ENCODE peak calls at places on chromosome 4, in eight cellular contexts. C is coronary artery, J is left ventricle myocardium inferior, X is psoas muscle, E is gastrocnemius medialis, P is astrocyte of the spinal cord, Z is AG04450, Q is fibroblast of lung. F is an unnamed sample.

GRCh38 chr4:98845960-98846359 is 83.0 kb downstream of the EIF4E start:
- DNase-seq in C (no peak), J (no peak), X (no peak), E (no peak), P (peak; percentile 8), Z (no peak), Q (no peak), F (no peak)

GRCh38 chr4:6504900-6505496 is 32.6 kb upstream of the PPP2R2C start:
- DNase-seq in C (no peak), J (no peak), X (no peak), E (no peak), P (peak; percentile 0), Z (no peak), Q (no peak), F (no peak)

GRCh38 chr4:99033956-99034355 is 38.4 kb downstream of the METAP1 start:
- DNase-seq in C (no peak), J (no peak), X (no peak), E (no peak), P (peak; percentile 42), Z (no peak), Q (no peak), F (no peak)

GRCh38 chr4:6192245-6192644 is 8.1 kb downstream of the JAKMIP1 start:
- DNase-seq in C (no peak), J (no peak), X (no peak), E (no peak), P (no peak), Z (no peak), Q (no peak), F (no peak)

GRCh38 chr4:171203425-171203824 is 609.8 kb upstream of the GALNTL6 start:
- DNase-seq in C (no peak), J (no peak), X (no peak), E (no peak), P (peak; percentile 36), Z (no peak), Q (no peak), F (no peak)

GRCh38 chr4:80305466-80305865 is 30.1 kb upstream of the CFAP299 start:
- DNase-seq in C (no peak), J (no peak), X (no peak), E (no peak), P (peak; percentile 45), Z (no peak), Q (no peak), F (no peak)

GRCh38 chr4:136742330-136742729 is 790.0 kb downstream of the PCDH18 start:
- DNase-seq in C (no peak), J (no peak), X (no peak), E (no peak), P (peak; percentile 10), Z (no peak), Q (peak; percentile 39), F (no peak)

GRCh38 chr4:84379881-84380618 is 119.0 kb downstream of the NKX6-1 start:
- DNase-seq in C (no peak), J (no peak), X (no peak), E (no peak), P (peak; percentile 49), Z (no peak), Q (peak; percentile 6), F (no peak)

GRCh38 chr4:111776546-111776945 is 368.7 kb upstream of the FAM241A start:
- DNase-seq in C (no peak), J (no peak), X (no peak), E (no peak), P (peak; percentile 12), Z (no peak), Q (no peak), F (no peak)

GRCh38 chr4:64883087-64883926 is 474.1 kb upstream of the TECRL start:
- DNase-seq in C (no peak), J (no peak), X (no peak), E (no peak), P (no peak), Z (no peak), Q (no peak), F (no peak)

GRCh38 chr4:89598602-89599001 is 238.4 kb downstream of the SNCA start:
- DNase-seq in C (no peak), J (no peak), X (no peak), E (no peak), P (peak; percentile 33), Z (peak; percentile 1), Q (peak; percentile 48), F (no peak)

GRCh38 chr4:42915484-42915883 is 23.0 kb downstream of the GRXCR1 start:
- DNase-seq in C (no peak), J (no peak), X (no peak), E (no peak), P (no peak), Z (no peak), Q (no peak), F (no peak)

GRCh38 chr4:113645771-113646455 is 115.6 kb downstream of the CAMK2D start:
- DNase-seq in C (no peak), J (no peak), X (no peak), E (no peak), P (peak; percentile 75), Z (peak; percentile 16), Q (peak; percentile 39), F (no peak)

GRCh38 chr4:159045321-159045720 is 57.6 kb upstream of the RAPGEF2 start:
- DNase-seq in C (no peak), J (no peak), X (no peak), E (no peak), P (no peak), Z (no peak), Q (no peak), F (no peak)

DNA sequence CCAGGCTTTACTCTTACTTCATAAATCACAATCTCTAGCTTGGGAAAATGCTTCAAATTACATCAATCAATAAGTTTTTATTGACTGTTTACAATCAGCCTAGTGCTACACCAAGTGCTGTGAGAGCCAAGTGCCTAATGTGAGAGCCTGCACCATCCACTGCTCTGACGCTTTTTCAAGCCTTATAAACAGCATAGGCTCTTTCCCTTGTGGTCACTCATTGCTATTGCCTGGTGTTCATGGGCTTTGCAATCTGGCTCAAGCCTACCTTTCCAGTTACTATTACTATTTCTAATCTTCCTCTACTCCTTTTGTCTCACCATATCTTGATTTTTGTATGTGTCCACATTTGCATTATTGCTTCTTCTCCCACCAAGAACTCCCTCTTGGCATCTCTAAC is 77.0 kb downstream of the REELD1 start:
- DNase-seq in C (no peak), J (no peak), X (no peak), E (no peak), P (no peak), Z (no peak), Q (no peak), F (no peak)
- TF ChIP-seq CTCF in C (no peak), J (no peak), X (no peak), E (no peak), P (peak; percentile 5), Z (no peak), Q (no peak), F (no peak)

GRCh38 chr4:94454405-94454804 is 2.7 kb downstream of the PDLIM5 start:
- DNase-seq in C (no peak), J (no peak), X (no peak), E (no peak), P (peak; percentile 46), Z (no peak), Q (no peak), F (no peak)

GRCh38 chr4:94459462-94460161 is 7.9 kb downstream of the PDLIM5 start:
- DNase-seq in C (no peak), J (no peak), X (no peak), E (no peak), P (no peak), Z (no peak), Q (no peak), F (no peak)

GRCh38 chr4:94461506-94461905 is 9.8 kb downstream of the PDLIM5 start:
- DNase-seq in C (no peak), J (no peak), X (no peak), E (no peak), P (no peak), Z (no peak), Q (no peak), F (no peak)

GRCh38 chr4:94455081-94455480 is 3.3 kb downstream of the PDLIM5 start:
- DNase-seq in C (peak; percentile 83), J (peak; percentile 58), X (peak; percentile 82), E (peak; percentile 70), P (peak; percentile 68), Z (peak; percentile 42), Q (peak; percentile 86), F (no peak)

DNA sequence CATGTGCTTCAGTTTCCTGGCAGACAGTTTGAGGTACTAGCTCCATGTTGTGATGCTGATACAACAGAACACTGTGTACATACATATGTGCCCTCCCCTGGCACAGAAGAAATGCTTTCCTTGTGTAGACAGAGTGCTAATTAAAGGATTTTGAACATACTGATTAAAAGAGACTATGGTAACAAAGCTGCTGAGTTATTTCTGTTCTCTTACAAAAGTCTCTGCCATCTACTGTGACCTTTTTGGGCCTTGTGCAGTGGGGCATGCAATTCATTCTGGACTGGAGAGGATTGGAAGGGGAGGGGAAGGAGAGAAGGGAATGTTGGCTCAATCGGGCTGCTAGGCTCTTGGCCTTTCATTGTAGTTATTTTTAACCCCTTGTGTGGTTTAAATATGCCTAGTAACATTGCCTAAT is 6.0 kb downstream of the PDLIM5 start:
- DNase-seq in C (no peak), J (no peak), X (no peak), E (peak; percentile 69), P (peak; percentile 28), Z (no peak), Q (peak; percentile 57), F (no peak)
- H3K4me3 ChIP-seq in C (peak overlapping the region; percentile 45), J (peak overlapping the region; percentile 98), X (peak overlapping the region; percentile 97), E (peak overlapping the region; percentile 37), P (no peak overlapping the region), Z (no peak overlapping the region), Q (no peak overlapping the region), F (no peak overlapping the region)

DNA sequence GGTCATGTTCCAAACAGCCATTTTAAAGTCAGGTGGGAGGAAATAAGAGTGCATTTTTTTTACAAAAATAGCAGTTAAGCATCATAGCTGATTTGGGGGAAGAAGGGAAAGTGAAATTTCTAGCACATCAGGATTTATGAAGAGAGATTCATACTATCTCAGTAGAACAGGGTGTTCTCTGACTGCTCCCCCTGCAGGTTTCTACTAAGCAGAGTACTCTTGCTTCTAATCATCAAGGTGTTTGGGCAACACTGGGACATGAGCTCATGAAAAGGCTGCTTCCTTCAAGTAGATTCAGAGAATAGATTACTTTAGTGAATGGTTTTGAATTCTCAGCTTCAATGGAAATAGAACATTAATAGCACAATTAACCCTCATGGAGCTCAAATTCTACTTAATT is 591.4 kb upstream of the PCDH10 start:
- DNase-seq in C (no peak), J (no peak), X (no peak), E (no peak), P (no peak), Z (no peak), Q (peak; percentile 2), F (no peak)
- TF ChIP-seq CTCF in C (no peak), J (no peak), X (no peak), E (no peak), P (peak; percentile 22), Z (peak; percentile 19), Q (no peak), F (no peak)

GRCh38 chr4:94458682-94459081 is 6.9 kb downstream of the PDLIM5 start:
- DNase-seq in C (no peak), J (no peak), X (no peak), E (no peak), P (no peak), Z (no peak), Q (no peak), F (no peak)
- H3K4me3 ChIP-seq in C (peak overlapping the region; percentile 45), J (peak overlapping the region; percentile 55), X (peak overlapping the region; percentile 97), E (peak overlapping the region; percentile 37), P (no peak overlapping the region), Z (no peak overlapping the region), Q (no peak overlapping the region), F (no peak overlapping the region)

GRCh38 chr4:151238477-151238876 is 38.5 kb upstream of the PRSS48 start:
- DNase-seq in C (no peak), J (no peak), X (no peak), E (no peak), P (peak; percentile 38), Z (no peak), Q (peak; percentile 54), F (no peak)
- TF ChIP-seq CTCF in C (no peak), J (peak; percentile 27), X (no peak), E (no peak), P (peak; percentile 10), Z (no peak), Q (peak; percentile 16), F (no peak)